ENCODE peak calls at places on chromosomes 4 and X, in five cellular contexts. B is cardiac muscle cell, M is esophagus muscularis mucosa, T is Karpas-422, G is breast epithelium. W is an unnamed sample. For H3K27me3, the result is how much of the 10 kb centered on the place peaks cover.

GRCh38 chr4:62232755-62233280 is 1032.7 kb downstream of the ADGRL3 start:
- DNase-seq in T (no peak), B (no peak), M (no peak), G (no peak), W (no peak)

GRCh38 chr4:43564601-43565000 is 672.1 kb downstream of the GRXCR1 start:
- DNase-seq in B (no peak), M (no peak), T (no peak), G (no peak), W (no peak)

GRCh38 chrX:3990569-3990968 is 277.1 kb upstream of the PRKX start:
- DNase-seq in B (no peak), G (no peak), M (no peak), T (peak), W (no peak)

GRCh38 chrX:1403228-1403627 is 11.3 kb upstream of the SLC25A6 start:
- DNase-seq in M (no peak), G (no peak), B (no peak), T (no peak), W (no peak)

GRCh38 chrX:136598631-136599030 is 49.3 kb upstream of the CD40LG start:
- DNase-seq in T (no peak), B (no peak), G (no peak), M (no peak), W (no peak)

GRCh38 chr4:89212666-89213381 is 94.8 kb downstream of the GPRIN3 start:
- DNase-seq in B (peak), M (no peak), G (no peak), T (no peak), W (no peak)

GRCh38 chr4:21884615-21885014 is 64.0 kb downstream of the KCNIP4 start:
- DNase-seq in G (no peak), M (no peak), B (no peak), T (no peak), W (no peak)

GRCh38 chr4:163484906-163485305 is 9.6 kb upstream of the TMA16 start:
- DNase-seq in B (peak), M (no peak), T (peak), G (no peak), W (no peak)

GRCh38 chr4:81215219-81215892 is at the start of gene PRKG2:
- DNase-seq in B (peak), G (no peak), M (no peak), T (no peak), W (no peak)

GRCh38 chr4:140106277-140106842 is 47.6 kb downstream of the MAML3 start:
- DNase-seq in T (no peak), B (no peak), G (no peak), M (no peak), W (no peak)

GRCh38 chr4:18322111-18322510 is 300.6 kb upstream of the LCORL start:
- DNase-seq in G (no peak), M (no peak), B (no peak), T (no peak), W (no peak)

GRCh38 chr4:127936974-127937373 is 28.0 kb downstream of the MFSD8 start:
- DNase-seq in B (peak), G (no peak), T (no peak), M (no peak), W (no peak)

GRCh38 chrX:56788229-56788628 is 59.2 kb downstream of the NBDY start:
- DNase-seq in B (no peak), M (no peak), G (no peak), T (peak), W (no peak)

GRCh38 chr4:137510866-137511265 is 21.4 kb downstream of the PCDH18 start:
- DNase-seq in T (no peak), B (peak), M (no peak), G (no peak), W (no peak)

GRCh38 chr4:135434936-135435335 is 1233.3 kb upstream of the PABPC4L start:
- DNase-seq in B (no peak), M (no peak), T (no peak), G (no peak), W (no peak)

GRCh38 chrX:108270739-108271396 is 167.4 kb downstream of the COL4A6 start:
- DNase-seq in M (no peak), G (no peak), B (peak), T (no peak), W (no peak)

GRCh38 chr4:145815626-145816025 is 123.0 kb downstream of the ZNF827 start:
- DNase-seq in G (no peak), M (no peak), B (no peak), T (no peak), W (no peak)

GRCh38 chr4:51842167-51842553 is 793 bp upstream of the DCUN1D4 start:
- DNase-seq in B (peak), T (no peak), G (no peak), M (no peak), W (no peak)

GRCh38 chr4:8900588-8900987 is 28.9 kb upstream of the HMX1 start:
- DNase-seq in G (no peak), T (no peak), B (no peak), M (no peak), W (no peak)

GRCh38 chr4:8896071-8896470 is 24.4 kb upstream of the HMX1 start:
- DNase-seq in G (no peak), T (no peak), M (no peak), B (no peak), W (no peak)

GRCh38 chr4:8896506-8896905 is 24.9 kb upstream of the HMX1 start:
- DNase-seq in B (no peak), T (no peak), M (no peak), G (no peak), W (no peak)

GRCh38 chr4:8895295-8895694 is 23.7 kb upstream of the HMX1 start:
- DNase-seq in B (no peak), M (no peak), T (no peak), G (no peak), W (no peak)

GRCh38 chr4:8897768-8898167 is 26.1 kb upstream of the HMX1 start:
- DNase-seq in B (no peak), G (no peak), T (no peak), M (no peak), W (no peak)
- H3K27me3 ChIP-seq in B (half or more), G (under half), T (under half), M (under half), W (under half)

DNA sequence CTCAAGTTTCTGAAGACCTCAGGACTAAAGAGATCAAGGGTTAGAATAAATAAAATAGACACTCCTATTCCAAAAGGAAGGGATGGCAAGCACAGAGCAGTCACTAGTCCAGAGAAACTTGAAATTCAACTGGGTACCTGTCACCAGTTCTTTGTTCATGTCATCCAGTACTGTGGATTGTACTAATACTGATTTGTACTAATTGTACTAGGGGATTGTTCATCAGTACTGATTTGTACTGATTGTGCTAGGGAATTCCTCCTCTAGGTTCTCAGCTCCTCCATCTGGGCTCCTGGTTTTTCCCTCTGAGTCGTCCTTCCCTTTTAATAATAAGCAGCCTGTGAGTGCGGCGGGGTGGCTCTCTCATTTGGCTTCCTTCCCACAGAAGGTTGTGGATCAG is 31.1 kb upstream of the SOD3 start:
- DNase-seq in T (no peak), M (peak), G (no peak), B (no peak), W (no peak)
- H3K27ac ChIP-seq in T (no peak), M (peak), G (no peak), B (no peak), W (no peak)

GRCh38 chrX:23785564-23785963 is 2.6 kb downstream of the SAT1 start:
- DNase-seq in G (no peak), T (no peak), B (no peak), M (no peak), W (no peak)
- H3K4me3 ChIP-seq in G (peak), T (no peak), B (no peak), M (peak), W (peak)

GRCh38 chr4:1012031-1012739 is 759 bp downstream of the FGFRL1 start:
- DNase-seq in M (no peak), G (peak), T (no peak), B (peak), W (no peak)

GRCh38 chr4:1009647-1010521 is 1.5 kb upstream of the FGFRL1 start:
- DNase-seq in B (peak), G (peak), M (no peak), T (peak), W (peak)

GRCh38 chr4:1011022-1011694 is at the start of gene FGFRL1:
- DNase-seq in G (peak), M (peak), T (peak), B (peak), W (peak)

GRCh38 chr4:1008840-1009646 is 2.4 kb upstream of the FGFRL1 start:
- DNase-seq in G (no peak), M (no peak), B (no peak), T (no peak), W (peak)

DNA sequence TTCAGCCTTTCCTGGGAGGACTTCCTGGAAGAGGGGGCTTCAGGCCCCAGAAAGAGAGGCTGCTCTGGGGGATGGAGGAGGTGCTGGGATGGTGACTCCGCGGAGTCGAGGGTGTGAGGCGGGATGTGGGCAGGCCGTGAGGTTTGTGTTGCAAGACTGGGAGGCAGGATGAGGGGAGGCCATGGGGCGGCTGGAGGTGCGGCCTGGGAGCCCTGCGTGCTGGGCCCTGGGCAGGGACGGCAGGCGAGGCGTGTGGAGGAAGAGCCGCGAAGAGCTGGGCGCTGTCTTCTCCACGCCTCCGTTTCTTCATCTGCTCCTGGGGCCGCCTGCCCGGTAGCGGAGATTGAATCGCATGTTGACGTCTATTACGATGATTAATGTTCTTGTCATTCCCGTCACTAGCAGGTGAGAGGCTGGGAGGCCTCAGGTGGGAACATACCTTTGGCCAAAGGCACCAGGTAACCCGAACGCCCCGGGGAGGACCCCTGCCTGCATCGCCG is 854 bp upstream of the FGFRL1 start:
- DNase-seq in G (no peak), B (peak), M (no peak), T (no peak), W (no peak)
- H3K27me3 ChIP-seq in G (under half), B (half or more), M (under half), T (under half), W (under half)

GRCh38 chrX:54695231-54695630 is 102.8 kb downstream of the ITIH6 start:
- DNase-seq in B (peak), G (no peak), T (no peak), M (no peak), W (no peak)
- H3K27ac ChIP-seq in B (no peak), G (no peak), T (no peak), M (no peak), W (no peak)

GRCh38 chrX:46865281-46865680 is 28.4 kb downstream of the RP2 start:
- DNase-seq in G (no peak), M (no peak), T (no peak), B (peak), W (no peak)
- H3K4me3 ChIP-seq in G (no peak), M (no peak), T (no peak), B (no peak), W (no peak)

GRCh38 chr4:168794881-168795280 is 215.2 kb downstream of the CBR4 start:
- DNase-seq in B (no peak), T (no peak), M (no peak), G (no peak), W (no peak)
- H3K27me3 ChIP-seq in B (under half), T (under half), M (under half), G (under half), W (under half)

GRCh38 chrX:102711872-102712215 is 404 bp upstream of the GPRASP2 start:
- DNase-seq in G (no peak), B (no peak), M (no peak), T (no peak), W (no peak)

GRCh38 chrX:102712216-102712966 is at the start of gene GPRASP2:
- DNase-seq in T (no peak), M (no peak), B (peak), G (peak), W (peak)

GRCh38 chrX:102715967-102716366 is 3.7 kb downstream of the GPRASP2 start:
- DNase-seq in T (no peak), M (no peak), B (no peak), G (no peak), W (no peak)

GRCh38 chrX:102714994-102715393 is 2.7 kb downstream of the GPRASP2 start:
- DNase-seq in T (no peak), M (no peak), B (no peak), G (no peak), W (no peak)

DNA sequence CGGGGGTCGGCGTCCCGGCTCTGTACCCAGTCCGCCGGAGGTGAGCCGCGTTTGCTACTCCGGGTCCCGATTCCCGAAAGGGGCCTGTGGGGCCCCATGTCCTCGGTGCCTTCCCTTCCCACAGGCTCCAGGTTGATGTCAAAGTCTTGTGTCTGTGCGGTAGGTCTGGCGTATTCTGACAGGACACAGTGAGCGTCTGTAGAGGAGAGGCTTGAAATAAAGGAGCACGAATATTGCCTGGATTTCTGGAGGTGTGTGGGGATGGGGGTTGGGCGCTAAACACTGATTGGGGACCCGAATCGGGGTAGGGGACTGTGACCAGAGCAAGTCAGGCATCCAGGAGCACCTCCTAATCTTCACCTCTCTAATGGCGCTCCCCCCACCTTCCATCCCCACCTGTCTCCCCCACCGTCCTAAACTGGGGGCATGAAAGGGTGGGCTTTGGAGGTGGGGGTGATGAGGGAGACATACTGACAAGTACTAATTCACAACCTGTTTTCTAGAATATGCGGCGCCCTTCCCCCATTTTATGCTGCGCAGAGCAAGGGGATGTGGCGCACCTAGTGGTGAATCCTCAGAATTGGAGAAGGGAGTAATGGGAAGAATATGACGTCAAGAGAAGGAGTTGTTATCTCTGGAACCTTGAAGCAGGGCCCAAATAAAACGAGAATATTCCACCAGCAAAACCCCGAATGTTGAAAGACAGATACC is 874 bp downstream of the GPRASP2 start:
- DNase-seq in B (peak), G (peak), T (no peak), M (no peak), W (peak)
- H3K27ac ChIP-seq in B (peak), G (peak), T (no peak), M (peak), W (peak)

W was measured in pancreas.